ENCODE peak calls at places on chromosome 10, in seven cellular contexts. V is upper lobe of left lung, Y is WERI-Rb-1, M is right atrium auricular region, K is GM13977, B is PC-3, U is adrenal gland. I is an unnamed sample.

GRCh38 chr10:8428654-8429053 is 374.2 kb downstream of the GATA3 start:
- DNase-seq in V (no peak), M (no peak), U (no peak), B (no peak), K (no peak), Y (no peak), I (no peak)

GRCh38 chr10:5456563-5456962 is 42.8 kb downstream of the CALML5 start:
- DNase-seq in Y (no peak), B (no peak), V (peak; percentile 36), K (no peak), M (no peak), U (no peak), I (no peak)

GRCh38 chr10:83982812-83983211 is 156.5 kb upstream of the GHITM start:
- DNase-seq in K (no peak), M (no peak), Y (no peak), B (no peak), U (no peak), V (no peak), I (no peak)

GRCh38 chr10:43905502-43906236 is 257.0 kb upstream of the ZNF32 start:
- DNase-seq in K (no peak), U (no peak), Y (no peak), V (no peak), M (peak; percentile 73), B (no peak), I (no peak)

GRCh38 chr10:106506509-106507265 is 657.8 kb downstream of the SORCS1 start:
- DNase-seq in Y (no peak), U (no peak), V (no peak), M (no peak), B (peak; percentile 85), K (no peak), I (no peak)

GRCh38 chr10:59337254-59337653 is 25.1 kb downstream of the FAM13C start:
- DNase-seq in M (no peak), K (no peak), V (no peak), U (peak; percentile 69), Y (peak; percentile 7), B (no peak), I (no peak)

GRCh38 chr10:117005454-117006055 is 568 bp upstream of the SHTN1 start:
- DNase-seq in K (peak; percentile 36), V (no peak), M (no peak), U (peak; percentile 34), Y (peak; percentile 64), B (peak; percentile 7), I (no peak)

GRCh38 chr10:61314273-61314672 is 138.9 kb downstream of the TMEM26 start:
- DNase-seq in M (no peak), Y (no peak), U (no peak), K (no peak), V (no peak), B (no peak), I (no peak)

GRCh38 chr10:122164815-122165491 is 106.1 kb upstream of the BTBD16 start:
- DNase-seq in V (no peak), U (no peak), M (no peak), B (no peak), K (no peak), Y (no peak), I (no peak)

GRCh38 chr10:80458638-80459037 is 4.5 kb downstream of the TSPAN14 start:
- DNase-seq in V (no peak), U (no peak), K (no peak), B (no peak), Y (no peak), M (no peak), I (no peak)

GRCh38 chr10:80460399-80461207 is 6.5 kb downstream of the TSPAN14 start:
- DNase-seq in U (peak; percentile 53), K (no peak), Y (no peak), M (no peak), B (no peak), V (no peak), I (no peak)

GRCh38 chr10:80458263-80458625 is 4.1 kb downstream of the TSPAN14 start:
- DNase-seq in U (no peak), V (no peak), Y (no peak), B (no peak), M (no peak), K (no peak), I (no peak)

GRCh38 chr10:80457554-80458262 is 3.6 kb downstream of the TSPAN14 start:
- DNase-seq in K (no peak), M (no peak), B (no peak), V (no peak), Y (peak; percentile 46), U (no peak), I (no peak)

DNA sequence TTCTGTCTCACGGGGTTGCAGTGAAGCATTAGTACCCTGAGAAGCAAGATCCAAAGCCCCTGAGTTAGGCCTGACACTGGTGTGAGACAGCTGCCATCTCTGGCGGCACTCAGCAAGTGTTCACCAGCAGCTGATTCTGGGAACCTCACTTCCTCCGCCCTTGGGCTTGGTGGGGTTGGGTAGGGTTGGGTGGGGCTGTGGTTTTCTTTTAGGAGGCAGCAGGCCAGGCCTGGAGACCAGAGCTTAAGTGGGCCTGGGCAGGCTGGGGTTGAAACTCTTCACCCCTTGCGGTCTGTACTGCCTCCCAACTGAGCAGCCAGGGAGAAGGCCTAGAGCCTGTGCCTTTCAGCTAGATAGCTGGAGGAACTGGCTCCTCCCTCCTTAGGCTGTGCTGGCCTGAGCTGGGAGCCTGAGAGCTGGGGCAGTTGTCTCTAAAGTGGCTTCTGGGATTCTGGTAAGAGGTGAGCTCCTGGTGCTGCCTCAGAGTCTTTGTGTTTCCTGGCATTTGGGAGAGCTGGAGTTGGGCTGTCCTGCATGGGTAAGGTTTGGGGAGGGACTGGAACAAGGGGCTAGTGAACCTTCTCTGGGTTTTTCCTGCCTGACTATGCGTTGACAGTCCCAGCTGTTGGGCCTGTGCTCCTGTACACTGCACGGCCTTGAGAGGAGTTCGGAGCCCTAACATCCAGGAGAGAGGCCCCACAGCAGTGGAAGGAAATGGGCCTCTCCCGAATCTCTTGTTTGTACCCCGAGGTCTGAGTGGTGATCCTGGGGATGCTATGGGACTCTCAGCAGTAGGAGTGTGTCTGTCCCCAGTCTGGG is 5.1 kb downstream of the TSPAN14 start:
- DNase-seq in Y (peak; percentile 20), B (no peak), K (peak; percentile 72), U (peak; percentile 46), V (no peak), M (peak; percentile 85), I (peak; percentile 86)
- TF ChIP-seq CTCF in Y (no peak), B (no peak), K (no peak), U (no peak), V (no peak), M (peak; percentile 20), I (peak; percentile 21)

DNA sequence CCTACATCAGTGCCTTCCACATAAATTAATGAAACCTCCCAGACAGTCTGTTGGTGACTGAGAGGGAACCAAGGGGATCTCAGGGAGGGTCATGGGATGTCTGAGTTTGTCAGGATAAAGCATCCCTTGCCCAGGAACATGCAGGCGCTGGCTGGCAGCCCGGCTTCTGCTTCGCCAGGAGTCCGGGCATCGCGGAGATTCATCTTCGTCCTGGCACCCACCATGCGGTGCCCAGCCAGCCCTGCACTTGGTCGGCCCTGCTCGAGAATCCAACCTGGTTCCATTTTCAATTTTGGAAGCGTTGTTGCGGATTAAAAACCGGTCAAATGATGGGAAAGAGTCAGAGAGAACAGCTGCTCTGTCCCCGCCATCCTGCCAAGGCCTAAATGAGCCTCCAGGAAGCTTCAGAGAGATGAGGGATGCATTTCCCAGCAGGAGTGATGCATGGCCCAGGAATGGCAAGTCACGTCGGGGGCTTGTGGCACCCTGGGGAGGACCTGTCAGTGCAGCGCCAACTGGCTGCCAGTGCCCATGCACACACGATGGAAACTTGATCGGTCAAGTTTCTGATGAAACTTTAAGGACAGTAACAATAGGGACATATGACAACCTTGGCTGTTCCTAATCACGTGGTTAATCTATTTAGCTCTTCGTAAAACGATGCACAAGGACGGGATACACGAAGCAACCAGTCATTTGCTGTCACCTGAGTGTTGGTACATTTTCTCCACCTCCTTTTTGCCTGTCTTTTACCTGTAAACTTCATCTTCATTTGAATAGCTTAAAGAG is 260.8 kb upstream of the MKI67 start:
- DNase-seq in M (no peak), V (no peak), K (no peak), U (no peak), Y (no peak), B (no peak), I (no peak)
- TF ChIP-seq CTCF in M (no peak), V (no peak), K (no peak), U (no peak), Y (no peak), B (no peak), I (no peak)

DNA sequence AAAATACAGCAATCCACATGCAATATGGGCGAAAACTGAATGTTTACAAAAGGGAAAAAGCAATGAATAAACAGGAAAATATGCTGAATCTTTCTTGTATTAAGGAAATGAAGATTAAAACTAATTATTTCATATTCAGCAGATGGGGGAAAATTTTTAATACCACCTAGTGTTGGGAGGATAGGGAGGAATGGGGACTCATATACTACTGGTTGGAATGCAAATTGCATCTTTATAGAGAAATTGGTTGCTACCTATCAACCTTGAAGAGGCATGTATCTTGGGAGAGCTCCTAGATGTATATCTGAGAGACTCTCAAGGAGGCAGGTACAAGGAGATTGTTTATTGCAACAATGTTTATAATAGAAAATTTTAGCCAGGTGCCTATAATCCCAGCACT is 101.4 kb downstream of the CREM start:
- DNase-seq in B (peak; percentile 60), Y (no peak), K (no peak), V (no peak), M (no peak), U (no peak), I (no peak)
- TF ChIP-seq CTCF in B (peak; percentile 58), Y (no peak), K (no peak), V (no peak), M (no peak), U (no peak), I (peak; percentile 6)

GRCh38 chr10:95288273-95288672 is 2.5 kb downstream of the PDLIM1 start:
- DNase-seq in V (no peak), B (no peak), M (no peak), K (no peak), U (no peak), Y (no peak), I (no peak)
- TF ChIP-seq CTCF in V (no peak), B (no peak), M (no peak), K (no peak), U (no peak), Y (no peak), I (no peak)

DNA sequence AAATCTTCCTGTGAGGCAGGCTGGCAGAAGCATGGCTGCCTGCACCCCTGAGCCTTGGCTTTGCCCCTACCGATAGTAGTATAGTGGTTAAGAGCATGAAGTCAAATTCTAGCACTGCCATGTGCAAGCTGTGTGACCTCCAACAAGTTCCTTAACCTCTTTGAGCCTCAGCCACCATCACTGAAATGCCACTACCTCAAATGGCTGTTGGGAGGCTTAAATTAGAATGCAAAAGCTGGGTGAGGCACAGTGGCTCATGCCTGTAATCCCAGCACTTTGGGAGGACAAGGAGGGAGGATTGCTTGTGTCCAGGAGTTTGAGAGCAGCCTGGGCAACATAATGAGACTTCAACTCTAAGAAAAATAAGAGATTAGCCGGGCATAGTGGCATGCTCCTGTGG is 8.4 kb downstream of the SFRP5 start:
- DNase-seq in V (no peak), Y (no peak), K (no peak), M (no peak), U (no peak), B (no peak), I (no peak)
- TF ChIP-seq CTCF in V (no peak), Y (no peak), K (no peak), M (no peak), U (no peak), B (no peak), I (no peak)

GRCh38 chr10:1372212-1372611 is 316.0 kb downstream of the WDR37 start:
- DNase-seq in B (no peak), Y (no peak), M (no peak), K (no peak), U (peak; percentile 2), V (no peak), I (no peak)
- TF ChIP-seq CTCF in B (no peak), Y (no peak), M (no peak), K (no peak), U (no peak), V (no peak), I (no peak)